ENCODE peak calls at places on chromosomes 6 and 20, in nine cellular contexts. K, U, S, W, P, T, M, V and O are unnamed samples.

GRCh38 chr20:58558483-58559367 is 43.5 kb upstream of the APCDD1L start:
- DNase-seq in K (no peak), U (no peak), S (no peak), W (peak; percentile 67), P (no peak), T (no peak), M (no peak), V (no peak), O (no peak)

GRCh38 chr6:76814496-76815458 is 648.5 kb downstream of the HTR1B start:
- DNase-seq in K (no peak), U (no peak), S (no peak), W (no peak), P (no peak), T (no peak), M (no peak), V (no peak), O (no peak)

GRCh38 chr6:87705070-87705691 is 3.1 kb upstream of the AKIRIN2 start:
- DNase-seq in K (no peak), U (no peak), S (no peak), W (no peak), P (peak; percentile 71), T (no peak), M (no peak), V (no peak), O (no peak)

GRCh38 chr6:138485586-138486248 is 13.6 kb downstream of the NHSL1 start:
- DNase-seq in K (no peak), U (no peak), S (no peak), W (peak; percentile 66), P (no peak), T (no peak), M (no peak), V (no peak), O (no peak)

GRCh38 chr6:34362909-34363713 is 29.4 kb downstream of the NUDT3 start:
- DNase-seq in K (no peak), U (no peak), S (no peak), W (no peak), P (no peak), T (no peak), M (no peak), V (no peak), O (no peak)

GRCh38 chr6:157516319-157517026 is 135.5 kb downstream of the ZDHHC14 start:
- DNase-seq in K (no peak), U (no peak), S (no peak), W (no peak), P (no peak), T (no peak), M (no peak), V (no peak), O (no peak)

GRCh38 chr20:4513720-4514119 is 208.0 kb upstream of the PRND start:
- DNase-seq in K (no peak), U (no peak), S (no peak), W (no peak), P (peak; percentile 89), T (peak; percentile 85), M (no peak), V (no peak), O (peak; percentile 77)

GRCh38 chr6:134707342-134707982 is 242.4 kb downstream of the ALDH8A1 start:
- DNase-seq in K (no peak), U (no peak), S (no peak), W (peak; percentile 72), P (peak; percentile 62), T (peak; percentile 57), M (no peak), V (no peak), O (peak; percentile 44)

GRCh38 chr20:39108746-39109145 is 146.6 kb downstream of the DHX35 start:
- DNase-seq in K (no peak), U (no peak), S (no peak), W (no peak), P (peak; percentile 20), T (peak; percentile 17), M (no peak), V (no peak), O (peak; percentile 39)

GRCh38 chr6:66082914-66083313 is 375.9 kb upstream of the EYS start:
- DNase-seq in K (no peak), U (no peak), S (no peak), W (no peak), P (no peak), T (no peak), M (no peak), V (no peak), O (no peak)

GRCh38 chr6:150347845-150348244 is 21.0 kb upstream of the IYD start:
- DNase-seq in K (no peak), U (no peak), S (no peak), W (no peak), P (no peak), T (no peak), M (no peak), V (no peak), O (no peak)

GRCh38 chr6:163543311-163543710 is 128.8 kb downstream of the QKI start:
- DNase-seq in K (no peak), U (no peak), S (no peak), W (peak; percentile 54), P (no peak), T (no peak), M (no peak), V (no peak), O (no peak)

GRCh38 chr6:56079761-56080540 is 167.4 kb downstream of the COL21A1 start:
- DNase-seq in K (no peak), U (no peak), S (no peak), W (no peak), P (peak; percentile 59), T (no peak), M (no peak), V (no peak), O (no peak)

GRCh38 chr6:150740453-150740852 is 125.0 kb upstream of the MTHFD1L start:
- DNase-seq in K (no peak), U (no peak), S (no peak), W (no peak), P (no peak), T (no peak), M (no peak), V (no peak), O (no peak)

DNA sequence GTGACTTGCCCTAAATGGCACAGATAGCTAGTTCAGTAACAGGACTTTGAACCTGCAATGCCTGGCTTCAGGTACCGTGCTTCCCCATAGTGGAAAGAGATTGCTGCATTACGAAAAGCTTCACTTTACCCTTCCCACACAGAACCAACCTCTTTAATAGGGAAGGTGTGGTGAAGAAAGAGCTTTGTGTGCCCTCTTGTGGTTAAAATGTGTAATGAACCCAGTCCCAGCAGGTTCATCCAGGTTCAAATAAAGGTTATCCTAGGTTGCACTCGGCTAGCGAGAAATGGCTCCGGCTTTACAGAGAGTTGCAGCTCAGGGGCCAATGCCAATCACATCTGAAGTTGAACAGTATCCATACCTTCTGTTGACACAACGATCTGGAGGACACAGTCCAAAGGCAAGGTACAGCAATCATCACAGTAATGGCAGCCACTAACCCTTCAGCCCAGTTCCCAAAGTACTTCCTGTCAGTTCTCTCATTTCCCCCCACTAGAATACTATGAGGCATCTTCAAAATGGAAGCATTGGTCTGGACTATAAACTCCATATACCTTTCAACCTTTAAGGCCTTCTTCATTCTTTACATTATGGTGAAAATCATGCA is 3.0 kb downstream of the DEFB115 start:
- DNase-seq in K (no peak), U (no peak), S (no peak), W (no peak), P (no peak), T (peak; percentile 8), M (no peak), V (peak; percentile 36), O (no peak)
- TF ChIP-seq CTCF in K (no peak), U (no peak), S (peak; percentile 10), W (peak; percentile 59), P (peak; percentile 9), T (peak; percentile 33), M (no peak), V (peak; percentile 74), O (peak; percentile 37)

GRCh38 chr6:111792914-111793700 is 80.1 kb downstream of the FYN start:
- DNase-seq in K (no peak), U (no peak), S (no peak), W (no peak), P (no peak), T (no peak), M (no peak), V (no peak), O (no peak)
- H3K27ac ChIP-seq in K (peak overlapping the region; percentile 4), U (no peak overlapping the region), S (peak overlapping the region; percentile 9), W (no peak overlapping the region), P (no peak overlapping the region), T (no peak overlapping the region), M (no peak overlapping the region), V (no peak overlapping the region), O (no peak overlapping the region)

DNA sequence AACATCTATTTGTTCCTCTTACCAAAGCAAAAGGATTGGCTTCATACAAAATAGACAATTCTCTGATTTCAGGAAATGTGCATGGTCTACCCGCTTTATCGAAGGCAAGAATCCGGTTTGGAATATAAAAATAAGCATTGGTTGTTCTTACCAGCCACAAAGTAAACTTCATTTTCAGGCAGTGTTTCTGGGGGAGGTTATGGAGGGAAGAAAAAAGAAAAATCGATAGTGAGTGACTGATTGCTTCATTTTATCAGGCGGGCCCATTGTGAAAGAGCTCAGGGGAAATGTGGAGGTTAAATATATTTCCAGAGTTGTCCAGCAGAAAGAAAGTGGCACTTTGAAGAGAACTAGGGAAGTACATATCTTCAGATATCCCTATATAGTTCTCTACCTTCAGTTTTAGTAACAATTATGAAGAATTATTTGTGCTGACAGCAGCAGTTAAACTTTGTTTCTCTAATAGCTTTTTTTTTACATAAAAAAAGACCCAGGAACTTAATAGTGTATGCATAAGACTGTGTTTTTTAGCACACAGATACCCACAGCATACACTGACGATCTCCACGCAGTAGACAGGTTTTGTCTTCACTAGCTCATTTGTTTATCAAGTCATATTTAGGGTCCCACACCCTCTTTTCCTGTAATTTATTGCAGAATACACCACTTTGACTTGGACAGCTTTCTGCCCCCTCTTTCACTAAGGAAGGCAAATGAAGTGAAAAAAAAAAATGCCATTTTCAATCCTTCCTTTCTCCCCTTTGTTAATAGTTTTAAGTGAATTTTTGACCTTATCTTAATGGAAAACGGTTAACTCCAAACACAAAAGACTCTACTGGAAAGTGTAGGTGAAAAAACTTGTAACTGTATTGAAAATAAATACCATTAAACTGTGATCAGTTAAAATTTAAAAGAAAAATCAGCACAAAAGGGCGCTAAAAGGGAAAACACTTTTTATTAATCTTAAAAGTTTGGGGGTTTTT is 2.9 kb downstream of the POU3F2 start:
- DNase-seq in K (no peak), U (no peak), S (no peak), W (no peak), P (peak; percentile 33), T (no peak), M (no peak), V (no peak), O (no peak)
- H3K27me3 ChIP-seq in K (no peaks in the 10 kb centered on the region), U (peaks cover 61% of the 10 kb centered on the region), S (peaks cover 99% of the 10 kb centered on the region), W (peaks cover 92% of the 10 kb centered on the region), P (peaks cover 49% of the 10 kb centered on the region), T (peaks cover 77% of the 10 kb centered on the region), M (peaks cover 87% of the 10 kb centered on the region), V (peaks cover 11% of the 10 kb centered on the region), O (peaks cover 100% of the 10 kb centered on the region)

DNA sequence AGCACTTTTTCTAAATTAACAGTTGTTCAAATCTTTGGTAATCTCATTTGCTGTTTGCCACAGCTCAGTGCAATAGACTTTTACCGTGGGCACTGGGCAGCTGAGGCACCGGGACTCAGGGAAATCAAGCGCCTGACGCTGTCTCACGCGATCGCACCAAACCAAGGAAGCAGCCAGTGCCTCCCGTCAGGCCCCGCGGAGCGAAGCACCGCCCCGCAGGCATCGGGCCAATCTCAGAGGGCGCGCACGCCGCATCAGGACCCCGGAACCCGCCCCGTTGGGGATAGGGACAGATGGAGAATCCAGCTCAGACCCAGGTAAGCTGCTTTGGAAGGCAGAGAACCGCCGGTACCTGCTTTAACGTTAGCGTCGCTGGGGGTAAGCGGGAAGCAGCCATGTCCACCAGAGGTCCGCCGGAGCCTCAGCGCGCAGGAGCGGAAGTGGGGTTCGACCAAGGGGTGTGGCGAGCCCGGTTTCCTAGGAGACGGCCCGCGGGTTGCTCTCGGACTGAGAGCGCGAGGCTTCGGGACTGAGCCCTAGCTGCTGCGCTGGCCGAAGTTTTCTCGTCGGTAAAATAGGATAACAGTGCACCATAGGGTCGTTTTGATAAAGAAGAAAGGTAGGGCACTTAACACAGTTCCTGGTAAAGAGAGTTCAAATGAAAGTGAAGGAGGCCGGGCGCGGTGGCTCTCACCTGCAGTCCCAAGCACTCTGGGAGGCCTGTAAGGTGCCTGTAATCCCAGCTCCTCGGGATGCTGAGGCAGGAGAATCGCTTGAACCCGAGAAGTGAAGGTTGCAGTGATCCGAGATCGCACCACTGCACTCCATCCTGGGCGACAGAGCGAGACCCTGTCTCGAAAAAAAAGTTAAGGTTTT is at the start of gene LYRM2:
- DNase-seq in K (peak; percentile 85), U (peak; percentile 96), S (peak; percentile 95), W (peak; percentile 97), P (peak; percentile 83), T (peak; percentile 93), M (peak; percentile 86), V (peak; percentile 90), O (peak; percentile 83)
- TF ChIP-seq CTCF in K (peak; percentile 66), U (no peak), S (no peak), W (no peak), P (no peak), T (no peak), M (no peak), V (no peak), O (peak; percentile 16)